ENCODE peak calls at places on chromosome 2, in seven cellular contexts. F is mesothelial cell of epicardium; H is Calu3; C is kidney glomerular epithelial cell; K is NCI-H1694; M is stimulated activated CD4-positive, alpha-beta T cell treated with anti-CD3 and anti-CD28 coated beads, Interleukin-2, amount 100 ng/mL, for 24 hours; I is astrocyte of the spinal cord. Y is an unnamed sample.

GRCh38 chr2:240309214-240309613 is 126.2 kb upstream of the GPC1 start:
- DNase-seq in F (no peak), C (no peak), I (no peak), H (no peak), K (no peak), M (no peak), Y (no peak)

GRCh38 chr2:138787053-138787666 is 7.0 kb upstream of the NXPH2 start:
- DNase-seq in H (peak), I (peak), M (no peak), K (peak), C (peak), F (no peak), Y (peak)

GRCh38 chr2:37802106-37802791 is 122.8 kb upstream of the RMDN2 start:
- DNase-seq in K (no peak), I (no peak), F (no peak), H (peak), M (no peak), C (no peak), Y (no peak)

GRCh38 chr2:142965464-142965863 is 88.0 kb downstream of the KYNU start:
- DNase-seq in I (peak), C (no peak), H (no peak), K (no peak), F (no peak), M (no peak), Y (peak)

GRCh38 chr2:120013569-120014223 is 819 bp downstream of the EPB41L5 start:
- DNase-seq in M (peak), C (no peak), K (no peak), I (no peak), H (no peak), F (no peak), Y (no peak)

GRCh38 chr2:176830362-176830761 is 382.2 kb upstream of the HNRNPA3 start:
- DNase-seq in K (no peak), H (peak), I (no peak), C (no peak), M (no peak), F (no peak), Y (no peak)

GRCh38 chr2:202221873-202222272 is 16.5 kb downstream of the SUMO1 start:
- DNase-seq in M (no peak), K (no peak), F (no peak), C (peak), H (no peak), I (peak), Y (peak)

GRCh38 chr2:173192071-173192470 is 116.4 kb downstream of the MAP3K20 start:
- DNase-seq in F (no peak), C (no peak), H (no peak), I (no peak), M (no peak), K (no peak), Y (no peak)

GRCh38 chr2:135694711-135695110 is 46.9 kb upstream of the UBXN4 start:
- DNase-seq in F (no peak), I (peak), C (no peak), K (no peak), H (no peak), M (no peak), Y (no peak)

GRCh38 chr2:199992296-199992695 is 36.9 kb downstream of the MAIP1 start:
- DNase-seq in K (no peak), H (no peak), C (no peak), M (no peak), I (no peak), F (no peak), Y (no peak)

GRCh38 chr2:112642961-112643360 is 2.8 kb upstream of the SLC20A1 start:
- DNase-seq in C (no peak), H (no peak), M (no peak), I (no peak), K (no peak), F (no peak), Y (no peak)

GRCh38 chr2:182890773-182891381 is 24.4 kb upstream of the FRZB start:
- DNase-seq in C (no peak), I (no peak), K (no peak), H (no peak), F (no peak), M (no peak), Y (no peak)

GRCh38 chr2:221200184-221200839 is 371.8 kb downstream of the EPHA4 start:
- DNase-seq in I (no peak), K (no peak), M (no peak), C (no peak), H (no peak), F (no peak), Y (no peak)

GRCh38 chr2:22930781-22931180 is 454.2 kb upstream of the KLHL29 start:
- DNase-seq in H (no peak), K (no peak), F (no peak), I (no peak), M (no peak), C (no peak), Y (no peak)

GRCh38 chr2:74816540-74817331 is 17.2 kb upstream of the HK2 start:
- DNase-seq in C (peak), H (no peak), I (no peak), K (no peak), M (no peak), F (no peak), Y (no peak)

GRCh38 chr2:43075054-43075593 is 151.3 kb downstream of the ZFP36L2 start:
- DNase-seq in F (no peak), M (no peak), H (peak), K (no peak), C (peak), I (peak), Y (peak)

GRCh38 chr2:25313711-25314513 is 27.8 kb downstream of the DNMT3A start:
- DNase-seq in M (peak), I (no peak), C (no peak), F (no peak), H (no peak), K (peak), Y (no peak)

GRCh38 chr2:224038049-224038829 is 847 bp downstream of the SERPINE2 start:
- DNase-seq in I (peak), F (peak), K (no peak), C (peak), M (peak), H (peak), Y (no peak)

GRCh38 chr2:55051026-55051866 is 995 bp upstream of the RTN4 start:
- DNase-seq in F (peak), M (peak), C (peak), H (peak), I (peak), K (no peak), Y (peak)

GRCh38 chr2:43225788-43226557 is 433 bp downstream of the ZFP36L2 start:
- DNase-seq in C (peak), F (no peak), M (peak), H (peak), K (no peak), I (peak), Y (peak)

GRCh38 chr2:124983595-124983994 is 958.5 kb downstream of the CNTNAP5 start:
- DNase-seq in M (no peak), C (peak), H (no peak), K (no peak), I (peak), F (no peak), Y (no peak)

GRCh38 chr2:204003276-204003985 is 66.9 kb downstream of the ICOS start:
- DNase-seq in F (no peak), C (no peak), K (no peak), H (no peak), M (no peak), I (no peak), Y (no peak)

GRCh38 chr2:229575569-229576315 is 138.6 kb downstream of the DNER start:
- DNase-seq in C (no peak), M (no peak), H (no peak), F (no peak), K (no peak), I (peak), Y (no peak)

GRCh38 chr2:27152796-27153464 is 4.1 kb downstream of the TCF23 start:
- DNase-seq in M (no peak), K (no peak), H (no peak), C (no peak), I (no peak), F (no peak), Y (peak)

GRCh38 chr2:62199392-62200125 is 3.6 kb downstream of the B3GNT2 start:
- DNase-seq in I (no peak), F (no peak), H (no peak), M (no peak), K (no peak), C (no peak), Y (no peak)

GRCh38 chr2:189149981-189150380 is 29.6 kb downstream of the COL5A2 start:
- DNase-seq in K (no peak), M (no peak), H (no peak), C (peak), F (no peak), I (peak), Y (no peak)

GRCh38 chr2:139850254-139850890 is 1070.2 kb upstream of the NXPH2 start:
- DNase-seq in K (no peak), F (no peak), C (no peak), I (no peak), M (no peak), H (no peak), Y (no peak)

GRCh38 chr2:11156396-11157075 is 1.3 kb downstream of the SLC66A3 start:
- DNase-seq in K (no peak), M (no peak), C (no peak), H (no peak), I (no peak), F (no peak), Y (no peak)

GRCh38 chr2:193701484-193701883 is 1506.8 kb upstream of the TMEFF2 start:
- DNase-seq in I (no peak), C (no peak), H (no peak), F (no peak), M (no peak), K (no peak), Y (no peak)